ENCODE peak calls at places on chromosome 19, in ten cellular contexts. One of them, this sample, is unnamed.

GRCh38 chr19:16327911-16328823 is 3.5 kb downstream of the KLF2 start:
- DNase-seq in tibial nerve: peak
- DNase-seq in ovary: peak
- DNase-seq in A549: peak
- DNase-seq in upper lobe of left lung: peak
- DNase-seq in SK-N-SH: no peak
- DNase-seq in esophagus muscularis mucosa: peak
- DNase-seq in sigmoid colon: peak
- DNase-seq in transverse colon: peak
- DNase-seq in suprapubic skin: peak
- DNase-seq in this sample: peak

GRCh38 chr19:52086481-52086880 is 9.1 kb downstream of the ZNF841 start:
- DNase-seq in tibial nerve: no peak
- DNase-seq in ovary: no peak
- DNase-seq in A549: no peak
- DNase-seq in upper lobe of left lung: no peak
- DNase-seq in SK-N-SH: no peak
- DNase-seq in esophagus muscularis mucosa: no peak
- DNase-seq in sigmoid colon: no peak
- DNase-seq in transverse colon: no peak
- DNase-seq in suprapubic skin: no peak
- DNase-seq in this sample: no peak

GRCh38 chr19:31141301-31141700 is 207.9 kb downstream of the TSHZ3 start:
- DNase-seq in tibial nerve: no peak
- DNase-seq in ovary: no peak
- DNase-seq in A549: no peak
- DNase-seq in upper lobe of left lung: no peak
- DNase-seq in SK-N-SH: no peak
- DNase-seq in esophagus muscularis mucosa: no peak
- DNase-seq in sigmoid colon: no peak
- DNase-seq in transverse colon: no peak
- DNase-seq in suprapubic skin: no peak
- DNase-seq in this sample: no peak

GRCh38 chr19:31783592-31783991 is 434.4 kb upstream of the TSHZ3 start:
- DNase-seq in tibial nerve: no peak
- DNase-seq in ovary: no peak
- DNase-seq in A549: no peak
- DNase-seq in upper lobe of left lung: no peak
- DNase-seq in SK-N-SH: no peak
- DNase-seq in esophagus muscularis mucosa: no peak
- DNase-seq in sigmoid colon: no peak
- DNase-seq in transverse colon: no peak
- DNase-seq in suprapubic skin: no peak
- DNase-seq in this sample: no peak

GRCh38 chr19:45442927-45443461 is 19.3 kb upstream of the ERCC1 start:
- DNase-seq in tibial nerve: peak
- DNase-seq in ovary: peak
- DNase-seq in A549: peak
- DNase-seq in upper lobe of left lung: peak
- DNase-seq in SK-N-SH: peak
- DNase-seq in esophagus muscularis mucosa: no peak
- DNase-seq in sigmoid colon: peak
- DNase-seq in transverse colon: peak
- DNase-seq in suprapubic skin: no peak
- DNase-seq in this sample: peak

GRCh38 chr19:19267305-19267704 is 5.8 kb downstream of the TM6SF2 start:
- DNase-seq in tibial nerve: no peak
- DNase-seq in ovary: no peak
- DNase-seq in A549: no peak
- DNase-seq in upper lobe of left lung: no peak
- DNase-seq in SK-N-SH: no peak
- DNase-seq in esophagus muscularis mucosa: no peak
- DNase-seq in sigmoid colon: no peak
- DNase-seq in transverse colon: no peak
- DNase-seq in suprapubic skin: no peak
- DNase-seq in this sample: no peak

GRCh38 chr19:48445256-48445605 is 552 bp upstream of the GRWD1 start:
- DNase-seq in tibial nerve: peak
- DNase-seq in ovary: no peak
- DNase-seq in A549: peak
- DNase-seq in upper lobe of left lung: no peak
- DNase-seq in SK-N-SH: peak
- DNase-seq in esophagus muscularis mucosa: no peak
- DNase-seq in sigmoid colon: no peak
- DNase-seq in transverse colon: no peak
- DNase-seq in suprapubic skin: no peak
- DNase-seq in this sample: no peak

GRCh38 chr19:6042776-6043726 is 65.1 kb upstream of the RANBP3 start:
- DNase-seq in tibial nerve: no peak
- DNase-seq in ovary: no peak
- DNase-seq in A549: no peak
- DNase-seq in upper lobe of left lung: no peak
- DNase-seq in SK-N-SH: no peak
- DNase-seq in esophagus muscularis mucosa: peak
- DNase-seq in sigmoid colon: no peak
- DNase-seq in transverse colon: no peak
- DNase-seq in suprapubic skin: no peak
- DNase-seq in this sample: no peak

GRCh38 chr19:41445575-41445974 is 2.6 kb downstream of the ERICH4 start:
- DNase-seq in tibial nerve: no peak
- DNase-seq in ovary: no peak
- DNase-seq in A549: no peak
- DNase-seq in upper lobe of left lung: no peak
- DNase-seq in SK-N-SH: no peak
- DNase-seq in esophagus muscularis mucosa: no peak
- DNase-seq in sigmoid colon: no peak
- DNase-seq in transverse colon: no peak
- DNase-seq in suprapubic skin: no peak
- DNase-seq in this sample: no peak

GRCh38 chr19:6325614-6326013 is 7.8 kb downstream of the ACER1 start:
- DNase-seq in tibial nerve: no peak
- DNase-seq in ovary: no peak
- DNase-seq in A549: no peak
- DNase-seq in upper lobe of left lung: no peak
- DNase-seq in SK-N-SH: no peak
- DNase-seq in esophagus muscularis mucosa: no peak
- DNase-seq in sigmoid colon: no peak
- DNase-seq in transverse colon: no peak
- DNase-seq in suprapubic skin: no peak
- DNase-seq in this sample: no peak

GRCh38 chr19:18119243-18120105 is 21.9 kb downstream of the MAST3 start:
- DNase-seq in tibial nerve: no peak
- DNase-seq in ovary: no peak
- DNase-seq in A549: no peak
- DNase-seq in upper lobe of left lung: no peak
- DNase-seq in SK-N-SH: no peak
- DNase-seq in esophagus muscularis mucosa: no peak
- DNase-seq in sigmoid colon: no peak
- DNase-seq in transverse colon: peak
- DNase-seq in suprapubic skin: no peak
- DNase-seq in this sample: no peak

DNA sequence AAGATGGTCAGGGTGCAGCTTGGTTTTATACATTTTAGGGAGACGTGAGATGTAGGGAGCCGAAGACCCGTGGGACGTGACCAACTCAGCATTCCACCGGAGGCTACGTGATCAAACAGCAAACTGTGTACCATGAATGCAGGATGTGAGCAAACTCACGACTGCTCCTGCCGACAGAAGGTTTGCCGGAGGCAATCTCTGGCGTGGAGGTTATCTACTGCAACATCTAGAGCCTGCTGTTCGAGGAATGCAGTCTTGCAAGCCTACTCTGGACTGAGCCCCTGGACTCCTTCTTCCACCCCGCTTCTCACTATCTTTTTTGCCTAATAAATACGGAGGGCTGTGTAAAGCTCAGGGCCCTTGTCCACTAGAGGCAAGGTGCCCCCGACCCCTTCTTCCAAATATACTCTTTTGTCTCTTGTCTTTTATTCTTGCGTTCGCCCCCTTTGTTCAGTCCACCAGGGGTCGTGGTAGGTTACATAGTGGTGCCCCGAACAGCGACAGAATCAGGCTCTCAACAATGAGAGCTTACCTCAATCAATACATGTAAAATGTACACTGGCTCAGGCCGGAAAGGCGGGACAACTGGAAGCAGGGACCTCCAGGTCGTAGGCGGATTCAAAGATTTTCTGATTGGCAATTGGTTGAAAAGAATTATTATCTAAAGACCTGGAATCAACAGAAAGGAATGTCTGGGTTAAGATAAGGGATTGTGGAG is 8.9 kb upstream of the OR1I1 start:
- DNase-seq in tibial nerve: no peak
- DNase-seq in ovary: no peak
- DNase-seq in A549: no peak
- DNase-seq in upper lobe of left lung: no peak
- DNase-seq in SK-N-SH: no peak
- DNase-seq in esophagus muscularis mucosa: no peak
- DNase-seq in sigmoid colon: no peak
- DNase-seq in transverse colon: no peak
- DNase-seq in suprapubic skin: no peak
- DNase-seq in this sample: no peak
- TF ChIP-seq CTCF in tibial nerve: no peak
- TF ChIP-seq CTCF in ovary: no peak
- TF ChIP-seq CTCF in A549: no peak
- TF ChIP-seq CTCF in upper lobe of left lung: no peak
- TF ChIP-seq CTCF in SK-N-SH: peak
- TF ChIP-seq CTCF in esophagus muscularis mucosa: no peak
- TF ChIP-seq CTCF in sigmoid colon: no peak
- TF ChIP-seq CTCF in transverse colon: no peak
- TF ChIP-seq CTCF in suprapubic skin: no peak
- TF ChIP-seq CTCF in this sample: no peak

DNA sequence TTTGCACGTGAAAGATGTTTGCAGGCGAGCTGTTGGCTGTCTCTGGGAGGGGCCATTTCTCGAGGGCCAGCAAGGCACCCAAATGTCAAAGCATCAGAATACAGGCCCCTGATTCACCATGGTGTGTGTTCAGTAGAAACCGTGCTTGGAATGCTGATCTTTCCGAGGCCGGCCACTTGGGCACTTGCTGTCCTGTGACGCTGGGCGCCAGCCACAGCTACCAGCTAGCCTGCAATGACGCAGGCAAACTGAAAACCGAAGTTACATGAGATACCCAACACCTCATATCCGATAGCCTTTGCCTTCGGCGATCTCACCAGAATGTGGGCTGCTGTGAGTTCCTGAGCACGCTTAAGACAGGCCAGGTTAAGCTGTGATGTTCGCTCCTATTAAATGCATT is 12.0 kb downstream of the THOP1 start:
- DNase-seq in tibial nerve: no peak
- DNase-seq in ovary: no peak
- DNase-seq in A549: no peak
- DNase-seq in upper lobe of left lung: no peak
- DNase-seq in SK-N-SH: no peak
- DNase-seq in esophagus muscularis mucosa: no peak
- DNase-seq in sigmoid colon: no peak
- DNase-seq in transverse colon: no peak
- DNase-seq in suprapubic skin: no peak
- DNase-seq in this sample: no peak
- H3K27ac ChIP-seq in tibial nerve: no peak
- H3K27ac ChIP-seq in ovary: no peak
- H3K27ac ChIP-seq in A549: no peak
- H3K27ac ChIP-seq in upper lobe of left lung: no peak
- H3K27ac ChIP-seq in SK-N-SH: no peak
- H3K27ac ChIP-seq in esophagus muscularis mucosa: no peak
- H3K27ac ChIP-seq in sigmoid colon: no peak
- H3K27ac ChIP-seq in transverse colon: no peak
- H3K27ac ChIP-seq in suprapubic skin: no peak
- H3K27ac ChIP-seq in this sample: no peak

DNA sequence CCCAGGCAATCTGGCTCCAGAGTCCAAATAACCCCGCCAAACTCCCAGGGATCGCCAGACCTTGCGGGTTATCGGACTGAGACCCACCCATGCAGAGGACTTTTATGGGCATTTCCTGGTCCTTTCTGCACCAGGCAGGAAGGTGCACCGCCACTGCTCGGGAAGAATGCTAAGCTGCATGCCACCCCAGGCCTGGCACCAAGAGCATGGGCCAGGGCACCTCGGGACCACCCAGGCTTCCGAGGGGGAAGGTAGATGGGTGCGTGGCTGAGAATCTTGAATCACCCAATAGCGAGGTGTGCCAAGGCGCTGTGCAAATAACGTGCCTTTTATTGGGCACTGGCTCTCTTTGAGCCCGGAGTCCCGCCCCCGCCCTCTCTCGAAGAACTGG is 422 bp upstream of the ZNF575 start:
- DNase-seq in tibial nerve: no peak
- DNase-seq in ovary: peak
- DNase-seq in A549: no peak
- DNase-seq in upper lobe of left lung: peak
- DNase-seq in SK-N-SH: peak
- DNase-seq in esophagus muscularis mucosa: no peak
- DNase-seq in sigmoid colon: peak
- DNase-seq in transverse colon: peak
- DNase-seq in suprapubic skin: no peak
- DNase-seq in this sample: peak
- TF ChIP-seq EP300 in tibial nerve: no peak
- TF ChIP-seq EP300 in ovary: no peak
- TF ChIP-seq EP300 in A549: no peak
- TF ChIP-seq EP300 in upper lobe of left lung: no peak
- TF ChIP-seq EP300 in SK-N-SH: no peak
- TF ChIP-seq EP300 in esophagus muscularis mucosa: no peak
- TF ChIP-seq EP300 in sigmoid colon: no peak
- TF ChIP-seq EP300 in transverse colon: no peak
- TF ChIP-seq EP300 in suprapubic skin: no peak
- TF ChIP-seq EP300 in this sample: no peak

GRCh38 chr19:4979211-4979807 is 10.4 kb downstream of the KDM4B start:
- DNase-seq in tibial nerve: no peak
- DNase-seq in ovary: no peak
- DNase-seq in A549: no peak
- DNase-seq in upper lobe of left lung: peak
- DNase-seq in SK-N-SH: peak
- DNase-seq in esophagus muscularis mucosa: no peak
- DNase-seq in sigmoid colon: no peak
- DNase-seq in transverse colon: no peak
- DNase-seq in suprapubic skin: no peak
- DNase-seq in this sample: no peak

GRCh38 chr19:4974855-4975469 is 6.0 kb downstream of the KDM4B start:
- DNase-seq in tibial nerve: no peak
- DNase-seq in ovary: no peak
- DNase-seq in A549: no peak
- DNase-seq in upper lobe of left lung: peak
- DNase-seq in SK-N-SH: no peak
- DNase-seq in esophagus muscularis mucosa: no peak
- DNase-seq in sigmoid colon: no peak
- DNase-seq in transverse colon: no peak
- DNase-seq in suprapubic skin: no peak
- DNase-seq in this sample: no peak

GRCh38 chr19:4980087-4980486 is 11.2 kb downstream of the KDM4B start:
- DNase-seq in tibial nerve: no peak
- DNase-seq in ovary: no peak
- DNase-seq in A549: no peak
- DNase-seq in upper lobe of left lung: no peak
- DNase-seq in SK-N-SH: peak
- DNase-seq in esophagus muscularis mucosa: no peak
- DNase-seq in sigmoid colon: no peak
- DNase-seq in transverse colon: no peak
- DNase-seq in suprapubic skin: no peak
- DNase-seq in this sample: no peak

GRCh38 chr19:4977299-4978174 is 8.6 kb downstream of the KDM4B start:
- DNase-seq in tibial nerve: peak
- DNase-seq in ovary: peak
- DNase-seq in A549: no peak
- DNase-seq in upper lobe of left lung: no peak
- DNase-seq in SK-N-SH: peak
- DNase-seq in esophagus muscularis mucosa: no peak
- DNase-seq in sigmoid colon: peak
- DNase-seq in transverse colon: peak
- DNase-seq in suprapubic skin: no peak
- DNase-seq in this sample: peak

GRCh38 chr19:4976412-4977298 is 7.7 kb downstream of the KDM4B start:
- DNase-seq in tibial nerve: peak
- DNase-seq in ovary: peak
- DNase-seq in A549: peak
- DNase-seq in upper lobe of left lung: peak
- DNase-seq in SK-N-SH: peak
- DNase-seq in esophagus muscularis mucosa: peak
- DNase-seq in sigmoid colon: peak
- DNase-seq in transverse colon: peak
- DNase-seq in suprapubic skin: peak
- DNase-seq in this sample: peak
- TF ChIP-seq CTCF in tibial nerve: peak
- TF ChIP-seq CTCF in ovary: peak
- TF ChIP-seq CTCF in A549: peak
- TF ChIP-seq CTCF in upper lobe of left lung: peak
- TF ChIP-seq CTCF in SK-N-SH: peak
- TF ChIP-seq CTCF in esophagus muscularis mucosa: peak
- TF ChIP-seq CTCF in sigmoid colon: peak
- TF ChIP-seq CTCF in transverse colon: peak
- TF ChIP-seq CTCF in suprapubic skin: no peak
- TF ChIP-seq CTCF in this sample: no peak